ENCODE peak calls at places on chromosomes 11 and 22, in five cellular contexts. Y is mammary epithelial cell, X is coronary artery, V is brain microvascular endothelial cell, H is BJ. D is an unnamed sample.
A peak's percentile ranks its signal among the peaks of the same experiment; 100 is the strongest.

GRCh38 chr11:101617735-101618332 is 34.0 kb upstream of the TRPC6 start:
- DNase-seq in Y (peak; percentile 85), X (no peak), V (no peak), H (no peak), D (no peak)

GRCh38 chr11:131841925-131842635 is 471.7 kb downstream of the NTM start:
- DNase-seq in Y (no peak), X (no peak), V (no peak), H (no peak), D (no peak)

GRCh38 chr11:103897156-103897555 is 139.3 kb upstream of the DDI1 start:
- DNase-seq in Y (no peak), X (no peak), V (no peak), H (no peak), D (no peak)

GRCh38 chr22:28799125-28799833 is 1.1 kb downstream of the XBP1 start:
- DNase-seq in Y (peak; percentile 96), X (peak; percentile 78), V (peak; percentile 87), H (peak; percentile 82), D (no peak)

GRCh38 chr22:41943661-41944209 is 3.2 kb downstream of the CENPM start:
- DNase-seq in Y (no peak), X (no peak), V (peak; percentile 27), H (no peak), D (no peak)

GRCh38 chr11:9693801-9694553 is 30.1 kb downstream of the SWAP70 start:
- DNase-seq in Y (peak; percentile 78), X (no peak), V (no peak), H (no peak), D (no peak)

GRCh38 chr11:61032824-61033223 is 61.3 kb downstream of the CD6 start:
- DNase-seq in Y (no peak), X (no peak), V (no peak), H (no peak), D (no peak)

GRCh38 chr11:31050061-31050790 is 319.3 kb downstream of the DCDC1 start:
- DNase-seq in Y (no peak), X (no peak), V (no peak), H (no peak), D (no peak)

GRCh38 chr11:83801799-83802198 is 515.6 kb upstream of the CCDC90B start:
- DNase-seq in Y (no peak), X (no peak), V (no peak), H (no peak), D (no peak)
- TF ChIP-seq CTCF in Y (peak; percentile 35), X (no peak), V (peak; percentile 30), H (peak; percentile 33), D (no peak)

GRCh38 chr22:20239951-20240773 is 28.0 kb downstream of the RTN4R start:
- DNase-seq in Y (no peak), X (no peak), V (no peak), H (no peak), D (no peak)

GRCh38 chr22:20240900-20241299 is 27.2 kb downstream of the RTN4R start:
- DNase-seq in Y (no peak), X (no peak), V (no peak), H (no peak), D (no peak)

GRCh38 chr22:20237480-20238440 is 30.4 kb downstream of the RTN4R start:
- DNase-seq in Y (peak; percentile 21), X (no peak), V (no peak), H (no peak), D (no peak)

GRCh38 chr22:20239063-20239950 is 28.8 kb downstream of the RTN4R start:
- DNase-seq in Y (no peak), X (no peak), V (no peak), H (no peak), D (no peak)

DNA sequence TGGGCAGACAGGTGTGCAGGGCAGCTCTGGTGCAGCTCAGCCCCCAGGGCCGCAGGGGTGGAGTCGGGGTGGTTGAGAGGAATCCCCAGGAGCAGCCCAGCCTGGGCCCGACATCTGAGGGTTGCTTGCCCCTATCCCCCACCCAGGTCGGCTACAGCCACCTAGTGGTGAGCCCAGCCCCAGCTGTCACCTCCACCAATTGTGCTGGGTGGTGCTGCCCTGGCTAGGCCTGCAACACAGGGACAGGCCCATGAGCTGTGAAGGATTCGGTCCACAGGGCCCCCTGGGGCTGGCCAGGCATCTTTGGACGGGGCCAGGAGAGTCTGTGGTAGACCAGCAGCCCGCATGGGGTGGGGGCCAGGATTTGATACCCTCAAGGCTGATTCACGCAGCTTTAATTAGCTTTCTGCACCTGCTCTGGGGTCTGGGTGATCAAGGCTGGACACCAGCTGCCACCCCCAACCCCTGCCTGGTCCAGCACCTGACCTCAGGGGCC is 29.5 kb downstream of the RTN4R start:
- DNase-seq in Y (peak; percentile 13), X (no peak), V (no peak), H (no peak), D (peak; percentile 98)
- TF ChIP-seq CTCF in Y (peak; percentile 69), X (peak; percentile 14), V (peak; percentile 65), H (peak; percentile 53), D (peak; percentile 50)

DNA sequence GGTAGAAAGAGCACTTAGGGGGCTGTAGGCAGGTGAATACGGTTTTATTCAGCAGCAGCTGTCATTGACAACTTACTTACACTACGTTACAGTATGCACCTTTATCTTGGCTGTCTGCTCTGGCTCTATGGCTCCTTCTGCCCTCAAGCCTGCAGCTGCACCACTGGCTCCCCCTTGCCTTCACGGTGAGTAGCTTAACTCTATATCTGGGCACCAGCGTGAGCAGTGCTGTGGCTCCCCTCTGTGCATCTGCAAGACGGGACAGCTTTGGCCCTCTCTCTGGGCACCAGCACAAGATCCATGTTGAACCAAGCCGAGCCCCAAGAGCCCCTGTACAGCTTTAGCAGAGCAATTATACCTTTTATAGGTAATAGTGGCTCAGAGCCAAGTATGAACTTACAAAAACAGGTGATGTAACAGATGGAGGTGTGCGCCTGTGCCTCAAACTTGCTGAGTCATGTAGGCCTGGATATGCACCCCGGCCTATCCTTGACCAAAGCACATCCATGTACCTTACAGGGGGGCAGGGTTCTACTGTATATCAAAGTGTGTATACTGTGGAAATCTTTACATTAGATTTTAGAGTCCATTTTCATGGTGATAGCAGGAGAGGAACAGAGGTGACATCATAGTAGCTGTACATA is 96.9 kb upstream of the CTSC start:
- DNase-seq in Y (peak; percentile 44), X (no peak), V (no peak), H (no peak), D (no peak)
- TF ChIP-seq CTCF in Y (peak; percentile 12), X (no peak), V (no peak), H (no peak), D (no peak)

GRCh38 chr11:66569076-66569475 is 670 bp upstream of the CTSF start:
- DNase-seq in Y (no peak), X (peak; percentile 67), V (no peak), H (no peak), D (no peak)
- TF ChIP-seq CTCF in Y (no peak), X (no peak), V (no peak), H (no peak), D (no peak)

GRCh38 chr22:49532831-49533802 is 294.6 kb downstream of the BRD1 start:
- DNase-seq in Y (no peak), X (no peak), V (no peak), H (no peak), D (no peak)
- TF ChIP-seq CTCF in Y (no peak), X (no peak), V (no peak), H (no peak), D (no peak)

GRCh38 chr22:17787159-17788022 is 13.1 kb upstream of the BID start:
- DNase-seq in Y (no peak), X (no peak), V (no peak), H (no peak), D (no peak)

GRCh38 chr22:17783773-17784480 is 9.7 kb upstream of the BID start:
- DNase-seq in Y (no peak), X (no peak), V (no peak), H (no peak), D (no peak)

GRCh38 chr22:17784776-17785175 is 10.5 kb upstream of the BID start:
- DNase-seq in Y (no peak), X (no peak), V (no peak), H (no peak), D (no peak)

GRCh38 chr22:17786435-17787158 is 12.3 kb upstream of the BID start:
- DNase-seq in Y (peak; percentile 30), X (no peak), V (no peak), H (no peak), D (no peak)

GRCh38 chr22:17785185-17786184 is 11.2 kb upstream of the BID start:
- DNase-seq in Y (peak; percentile 39), X (no peak), V (no peak), H (no peak), D (no peak)
- TF ChIP-seq CTCF in Y (peak; percentile 72), X (no peak), V (peak; percentile 71), H (peak; percentile 66), D (peak; percentile 58)